ENCODE peak calls at places on chromosome 15, in five cellular contexts. P is HuH-7.5, U is putamen, R is M059J, F is cardiac muscle cell. D is an unnamed sample.

GRCh38 chr15:41847206-41847605 is 8.6 kb downstream of the PLA2G4B start:
- DNase-seq in P (no peak), U (no peak), R (no peak), F (no peak), D (no peak)

GRCh38 chr15:64699767-64700388 is 75.5 kb downstream of the RBPMS2 start:
- DNase-seq in P (no peak), U (no peak), R (peak), F (peak), D (no peak)

GRCh38 chr15:31974855-31975421 is 55.4 kb upstream of the CHRNA7 start:
- DNase-seq in P (peak), U (peak), R (peak), F (peak), D (no peak)

GRCh38 chr15:43293402-43293801 is 26.7 kb upstream of the TGM5 start:
- DNase-seq in P (no peak), U (no peak), R (no peak), F (no peak), D (no peak)

GRCh38 chr15:25481208-25481862 is 42.5 kb upstream of the UBE3A start:
- DNase-seq in P (no peak), U (peak), R (no peak), F (no peak), D (no peak)

GRCh38 chr15:67126551-67127333 is 61.3 kb downstream of the SMAD3 start:
- DNase-seq in P (peak), U (no peak), R (peak), F (no peak), D (no peak)

GRCh38 chr15:78638658-78639314 is 2.2 kb downstream of the CHRNB4 start:
- DNase-seq in P (peak), U (no peak), R (peak), F (peak), D (no peak)

GRCh38 chr15:63061971-63062370 is 19.4 kb downstream of the TPM1 start:
- DNase-seq in P (no peak), U (no peak), R (peak), F (no peak), D (no peak)

GRCh38 chr15:58924326-58924725 is 9.2 kb downstream of the SLTM start:
- DNase-seq in P (no peak), U (no peak), R (no peak), F (peak), D (no peak)

GRCh38 chr15:74889390-74889881 is 406 bp upstream of the MPI start:
- DNase-seq in P (no peak), U (no peak), R (no peak), F (peak), D (no peak)

GRCh38 chr15:49423021-49423420 is at the start of gene FGF7:
- DNase-seq in P (no peak), U (no peak), R (peak), F (peak), D (no peak)

GRCh38 chr15:51621917-51622268 is 678 bp downstream of the DMXL2 start:
- DNase-seq in P (peak), U (peak), R (peak), F (peak), D (peak)

GRCh38 chr15:35519536-35520149 is 26.3 kb downstream of the DPH6 start:
- DNase-seq in P (no peak), U (peak), R (peak), F (peak), D (no peak)

GRCh38 chr15:50181983-50182232 is at the start of gene SLC27A2:
- DNase-seq in P (peak), U (no peak), R (peak), F (peak), D (no peak)

GRCh38 chr15:78216276-78217229 is 17.8 kb downstream of the ACSBG1 start:
- DNase-seq in P (no peak), U (peak), R (peak), F (peak), D (no peak)

GRCh38 chr15:31248951-31249350 is 77.7 kb upstream of the KLF13 start:
- DNase-seq in P (no peak), U (no peak), R (no peak), F (no peak), D (no peak)

GRCh38 chr15:67884514-67885225 is 44.8 kb upstream of the RNU6-1 start:
- DNase-seq in P (peak), U (peak), R (peak), F (peak), D (no peak)

GRCh38 chr15:72340366-72340765 is 20.4 kb upstream of the CELF6 start:
- DNase-seq in P (no peak), U (no peak), R (peak), F (peak), D (no peak)

GRCh38 chr15:57411945-57412768 is 35.9 kb downstream of the CGNL1 start:
- DNase-seq in P (no peak), U (no peak), R (no peak), F (no peak), D (no peak)

GRCh38 chr15:68235022-68235421 is 5.5 kb upstream of the CLN6 start:
- DNase-seq in P (no peak), U (no peak), R (peak), F (no peak), D (no peak)

GRCh38 chr15:48644498-48644826 is 1.0 kb downstream of the FBN1 start:
- DNase-seq in P (no peak), U (no peak), R (peak), F (peak), D (no peak)

GRCh38 chr15:42092666-42093445 is 1.5 kb downstream of the PLA2G4D start:
- DNase-seq in P (no peak), U (peak), R (peak), F (no peak), D (no peak)

GRCh38 chr15:64019764-64020163 is 26.5 kb downstream of the DAPK2 start:
- DNase-seq in P (no peak), U (no peak), R (peak), F (no peak), D (no peak)

GRCh38 chr15:79156704-79157375 is 66.3 kb upstream of the RASGRF1 start:
- DNase-seq in P (no peak), U (no peak), R (no peak), F (no peak), D (no peak)

GRCh38 chr15:66780973-66781718 is 79.1 kb downstream of the SMAD6 start:
- DNase-seq in P (no peak), U (no peak), R (no peak), F (no peak), D (no peak)

GRCh38 chr15:61411941-61412510 is 182.9 kb upstream of the RORA start:
- DNase-seq in P (no peak), U (no peak), R (no peak), F (no peak), D (no peak)

GRCh38 chr15:93825721-93826120 is 405.6 kb upstream of the MCTP2 start:
- DNase-seq in P (no peak), U (no peak), R (no peak), F (no peak), D (no peak)

GRCh38 chr15:85793641-85794597 is 806 bp downstream of the KLHL25 start:
- DNase-seq in P (peak), U (no peak), R (peak), F (peak), D (no peak)

GRCh38 chr15:51448592-51449494 is 107.4 kb downstream of the GLDN start:
- DNase-seq in P (no peak), U (no peak), R (no peak), F (peak), D (no peak)

GRCh38 chr15:44490628-44491027 is 46.3 kb upstream of the EIF3J start:
- DNase-seq in P (no peak), U (no peak), R (peak), F (no peak), D (no peak)

GRCh38 chr15:36428102-36428845 is 151.2 kb upstream of the CDIN1 start:
- DNase-seq in P (no peak), U (no peak), R (peak), F (peak), D (peak)

GRCh38 chr15:40891810-40892448 is 2.3 kb upstream of the VPS18 start:
- DNase-seq in P (no peak), U (no peak), R (peak), F (peak), D (no peak)

GRCh38 chr15:40770147-40770721 is 454 bp downstream of the C15orf62 start:
- DNase-seq in P (no peak), U (no peak), R (no peak), F (no peak), D (no peak)

GRCh38 chr15:74264081-74264501 is 28.0 kb downstream of the CCDC33 start:
- DNase-seq in P (no peak), U (no peak), R (no peak), F (no peak), D (no peak)

GRCh38 chr15:70497661-70498060 is 265.7 kb downstream of the UACA start:
- DNase-seq in P (no peak), U (no peak), R (no peak), F (no peak), D (no peak)

GRCh38 chr15:47872208-47872607 is 154.9 kb downstream of the SEMA6D start:
- DNase-seq in P (no peak), U (no peak), R (no peak), F (no peak), D (no peak)

GRCh38 chr15:66387176-66388056 is 704 bp downstream of the MAP2K1 start:
- DNase-seq in P (peak), U (no peak), R (peak), F (peak), D (peak)

GRCh38 chr15:50562735-50563640 is 16.5 kb upstream of the USP50 start:
- DNase-seq in P (no peak), U (no peak), R (peak), F (peak), D (no peak)